ENCODE peak calls at places on chromosomes 16 and 17, in eight cellular contexts. A, X, I, O, Q, B, R and T are unnamed samples.

GRCh38 chr17:21108651-21109050 is 18.1 kb upstream of the DHRS7B start:
- DNase-seq in A (no peak), X (no peak), I (no peak), O (no peak), Q (no peak), B (no peak), R (no peak), T (no peak)

GRCh38 chr16:58331024-58331707 is 36.3 kb upstream of the PRSS54 start:
- DNase-seq in A (no peak), X (no peak), I (no peak), O (no peak), Q (no peak), B (no peak), R (no peak), T (peak)

GRCh38 chr17:77419547-77420475 is 279.0 kb downstream of the SEC14L1 start:
- DNase-seq in A (no peak), X (no peak), I (no peak), O (no peak), Q (no peak), B (no peak), R (peak), T (peak)

GRCh38 chr16:55513616-55514015 is 4.7 kb downstream of the LPCAT2 start:
- DNase-seq in A (no peak), X (no peak), I (no peak), O (no peak), Q (no peak), B (no peak), R (no peak), T (no peak)

GRCh38 chr16:17299790-17300189 is 171.0 kb downstream of the XYLT1 start:
- DNase-seq in A (no peak), X (no peak), I (no peak), O (no peak), Q (no peak), B (no peak), R (no peak), T (no peak)

GRCh38 chr16:53090271-53090590 is 35.4 kb downstream of the CHD9 start:
- DNase-seq in A (no peak), X (no peak), I (no peak), O (no peak), Q (no peak), B (no peak), R (no peak), T (no peak)

GRCh38 chr16:4915226-4915761 is 21.7 kb downstream of the PPL start:
- DNase-seq in A (no peak), X (no peak), I (no peak), O (no peak), Q (peak), B (no peak), R (peak), T (no peak)

GRCh38 chr16:10760863-10761262 is 17.2 kb downstream of the NUBP1 start:
- DNase-seq in A (no peak), X (no peak), I (no peak), O (no peak), Q (no peak), B (no peak), R (no peak), T (no peak)

GRCh38 chr17:63232565-63233310 is 213.4 kb downstream of the CYB561 start:
- DNase-seq in A (no peak), X (no peak), I (no peak), O (no peak), Q (no peak), B (no peak), R (no peak), T (no peak)

GRCh38 chr16:11092788-11093577 is 148.6 kb downstream of the CLEC16A start:
- DNase-seq in A (no peak), X (no peak), I (no peak), O (peak), Q (no peak), B (no peak), R (no peak), T (no peak)

GRCh38 chr17:49473900-49474751 is 21.0 kb upstream of the NGFR start:
- DNase-seq in A (no peak), X (no peak), I (no peak), O (no peak), Q (no peak), B (no peak), R (no peak), T (no peak)

GRCh38 chr17:44002141-44002848 is 2.1 kb upstream of the NAGS start:
- DNase-seq in A (no peak), X (no peak), I (no peak), O (no peak), Q (peak), B (no peak), R (no peak), T (no peak)

GRCh38 chr16:53417011-53417410 is 17.3 kb upstream of the RBL2 start:
- DNase-seq in A (no peak), X (no peak), I (no peak), O (no peak), Q (no peak), B (no peak), R (no peak), T (no peak)

GRCh38 chr17:31289790-31290189 is 7.2 kb downstream of the OMG start:
- DNase-seq in A (no peak), X (no peak), I (no peak), O (no peak), Q (no peak), B (no peak), R (no peak), T (no peak)

GRCh38 chr17:76920364-76921139 is 52.3 kb downstream of the MGAT5B start:
- DNase-seq in A (no peak), X (no peak), I (no peak), O (no peak), Q (no peak), B (no peak), R (no peak), T (no peak)

GRCh38 chr17:73803867-73804539 is 159.8 kb upstream of the SDK2 start:
- DNase-seq in A (no peak), X (no peak), I (no peak), O (no peak), Q (no peak), B (no peak), R (no peak), T (no peak)

GRCh38 chr17:65074778-65075250 is 18.3 kb upstream of the GNA13 start:
- DNase-seq in A (no peak), X (peak), I (no peak), O (peak), Q (no peak), B (no peak), R (peak), T (no peak)

GRCh38 chr17:28385037-28385797 is 13.7 kb downstream of the SARM1 start:
- DNase-seq in A (peak), X (peak), I (no peak), O (peak), Q (no peak), B (peak), R (no peak), T (no peak)

GRCh38 chr17:2808367-2809335 is 12.4 kb downstream of the RAP1GAP2 start:
- DNase-seq in A (no peak), X (no peak), I (no peak), O (no peak), Q (no peak), B (no peak), R (no peak), T (no peak)

GRCh38 chr17:33099252-33099651 is 107.6 kb downstream of the SPACA3 start:
- DNase-seq in A (no peak), X (no peak), I (no peak), O (no peak), Q (no peak), B (no peak), R (no peak), T (no peak)

GRCh38 chr17:62101519-62101918 is 36.4 kb upstream of the MED13 start:
- DNase-seq in A (no peak), X (no peak), I (no peak), O (no peak), Q (no peak), B (no peak), R (no peak), T (no peak)

GRCh38 chr16:73019456-73020362 is 28.2 kb downstream of the ZFHX3 start:
- DNase-seq in A (no peak), X (peak), I (no peak), O (peak), Q (peak), B (no peak), R (peak), T (no peak)

GRCh38 chr16:21703589-21704174 is 39.9 kb downstream of the OTOA start:
- DNase-seq in A (no peak), X (no peak), I (peak), O (no peak), Q (no peak), B (no peak), R (no peak), T (no peak)

GRCh38 chr17:16250635-16251034 is 33.6 kb downstream of the PIGL start:
- DNase-seq in A (no peak), X (no peak), I (no peak), O (no peak), Q (no peak), B (no peak), R (no peak), T (no peak)

GRCh38 chr16:2532494-2533141 is 1.4 kb upstream of the CEMP1 start:
- DNase-seq in A (no peak), X (peak), I (peak), O (peak), Q (peak), B (peak), R (peak), T (no peak)

GRCh38 chr17:35491417-35491816 is 42.9 kb upstream of the SLFN13 start:
- DNase-seq in A (no peak), X (no peak), I (no peak), O (no peak), Q (no peak), B (no peak), R (no peak), T (no peak)

GRCh38 chr17:10384175-10384574 is 11.4 kb upstream of the MYH13 start:
- DNase-seq in A (no peak), X (no peak), I (no peak), O (no peak), Q (no peak), B (no peak), R (no peak), T (peak)

GRCh38 chr16:31428638-31429247 is 583 bp upstream of the COX6A2 start:
- DNase-seq in A (no peak), X (no peak), I (no peak), O (no peak), Q (no peak), B (no peak), R (peak), T (no peak)

GRCh38 chr17:68612228-68612922 is 11.2 kb upstream of the FAM20A start:
- DNase-seq in A (no peak), X (no peak), I (no peak), O (no peak), Q (no peak), B (no peak), R (no peak), T (no peak)

GRCh38 chr16:19008245-19008644 is 24.5 kb downstream of the TMC7 start:
- DNase-seq in A (no peak), X (no peak), I (no peak), O (no peak), Q (peak), B (no peak), R (no peak), T (no peak)

GRCh38 chr17:17044846-17045561 is 2.7 kb downstream of the MPRIP start:
- DNase-seq in A (no peak), X (peak), I (peak), O (peak), Q (peak), B (peak), R (peak), T (peak)

GRCh38 chr17:4998666-4999428 is 1.1 kb downstream of the KIF1C start:
- DNase-seq in A (no peak), X (peak), I (no peak), O (peak), Q (no peak), B (peak), R (no peak), T (no peak)

GRCh38 chr16:88552815-88553214 is 17.4 kb upstream of the ZC3H18 start:
- DNase-seq in A (no peak), X (no peak), I (no peak), O (no peak), Q (no peak), B (no peak), R (no peak), T (no peak)

GRCh38 chr17:80678621-80679020 is 134.0 kb downstream of the RPTOR start:
- DNase-seq in A (no peak), X (no peak), I (no peak), O (no peak), Q (peak), B (no peak), R (no peak), T (peak)
- TF ChIP-seq CTCF in A (no peak), X (no peak), I (no peak), O (no peak), Q (peak), B (no peak), R (no peak), T (no peak)

DNA sequence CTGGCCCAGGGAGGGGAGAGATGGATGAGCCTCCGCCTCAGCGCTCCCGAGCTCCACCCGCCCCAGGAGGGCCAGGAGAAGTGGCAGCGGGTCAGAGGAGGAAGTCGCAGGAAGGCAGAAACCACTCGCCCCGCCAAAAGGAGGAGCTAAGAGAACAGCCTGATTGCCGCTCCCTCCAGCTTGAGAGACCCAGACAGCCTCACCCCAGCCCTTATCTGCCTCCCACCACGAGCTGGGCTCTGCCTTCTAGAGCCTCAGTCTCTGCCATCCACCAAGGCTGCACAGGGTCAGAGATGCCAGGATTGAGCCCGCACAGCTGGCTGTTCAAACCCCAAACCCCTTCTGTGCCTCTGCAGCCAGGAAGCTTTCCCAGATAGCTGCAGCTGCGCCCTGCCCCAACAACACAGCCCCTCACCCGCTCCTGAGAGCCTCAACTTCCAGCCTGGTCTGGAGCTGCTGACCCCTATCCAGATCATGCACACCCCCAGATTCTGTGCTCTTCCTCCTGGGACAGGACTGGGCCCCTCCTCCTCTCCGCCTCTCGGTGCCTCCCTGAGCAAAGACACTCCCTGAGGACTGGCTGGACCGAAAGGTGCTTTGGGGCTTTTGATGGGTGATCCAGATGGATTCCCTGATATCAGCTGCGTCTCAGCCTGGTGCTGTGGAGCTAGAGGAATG is 1.0 kb upstream of the ATP2A3 start:
- DNase-seq in A (peak), X (peak), I (peak), O (peak), Q (no peak), B (peak), R (no peak), T (peak)
- TF ChIP-seq CTCF in A (no peak), X (no peak), I (peak), O (no peak), Q (peak), B (no peak), R (no peak), T (no peak)

DNA sequence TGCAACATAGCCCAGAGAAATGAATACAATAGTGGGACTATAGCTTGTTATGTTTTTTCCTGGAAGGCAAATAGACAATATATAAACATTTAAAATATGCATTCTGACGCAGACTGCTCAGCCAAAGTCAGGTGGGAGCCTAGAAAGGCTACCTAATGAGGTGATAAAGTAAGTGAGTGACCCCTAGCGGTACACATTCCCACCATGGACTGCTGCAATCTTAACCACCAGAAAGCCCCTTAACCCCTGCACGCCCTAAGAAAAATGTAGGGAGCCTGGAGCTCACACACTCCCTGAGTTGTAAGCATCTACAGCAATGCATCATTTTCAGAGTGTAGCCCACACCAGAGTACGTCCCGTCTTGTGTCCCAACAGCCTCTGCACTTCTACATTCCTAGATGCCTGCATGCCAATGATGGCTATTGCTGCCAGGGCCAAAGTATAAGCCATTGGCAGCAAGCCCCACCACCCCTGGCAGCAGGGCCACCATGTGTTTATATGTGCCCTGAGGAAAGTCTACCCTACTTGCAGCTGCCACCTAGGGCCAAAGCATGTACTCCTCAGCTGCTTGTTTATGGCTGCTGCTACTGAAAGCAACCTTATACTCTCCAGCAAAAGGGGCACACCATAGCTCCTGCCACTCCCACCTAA is 127.6 kb downstream of the KIF2B start:
- DNase-seq in A (no peak), X (no peak), I (no peak), O (no peak), Q (no peak), B (no peak), R (no peak), T (peak)
- TF ChIP-seq CTCF in A (no peak), X (no peak), I (no peak), O (no peak), Q (no peak), B (no peak), R (no peak), T (peak)

GRCh38 chr16:49596699-49597291 is 223.2 kb downstream of the C16orf78 start:
- DNase-seq in A (no peak), X (no peak), I (no peak), O (no peak), Q (no peak), B (peak), R (no peak), T (no peak)
- TF ChIP-seq CTCF in A (no peak), X (no peak), I (no peak), O (no peak), Q (no peak), B (no peak), R (no peak), T (no peak)